ENCODE peak calls at places on chromosomes 1 and 21, in five cellular contexts. L is A549, Q is pancreas, U is aorta, N is left ventricle myocardium inferior. W is an unnamed sample. For H3K4me1, the result is how much of the 10 kb centered on the place peaks cover.

GRCh38 chr1:204513117-204513716 is 3.0 kb upstream of the MDM4 start:
- DNase-seq in L (no peak), Q (no peak), U (peak), N (no peak), W (peak)

GRCh38 chr1:203287109-203287893 is 18.0 kb upstream of the BTG2 start:
- DNase-seq in L (no peak), Q (peak), U (peak), N (peak), W (peak)

GRCh38 chr1:223662943-223663342 is 2.6 kb downstream of the CAPN8 start:
- DNase-seq in L (no peak), Q (no peak), U (no peak), N (no peak), W (no peak)

GRCh38 chr21:25956993-25957714 is 213.4 kb downstream of the APP start:
- DNase-seq in L (no peak), Q (no peak), U (no peak), N (no peak), W (no peak)

GRCh38 chr1:93000751-93001175 is 39.5 kb upstream of the DIPK1A start:
- DNase-seq in L (no peak), Q (no peak), U (no peak), N (no peak), W (no peak)

GRCh38 chr21:37974081-37974480 is 57.8 kb upstream of the KCNJ6 start:
- DNase-seq in L (no peak), Q (no peak), U (no peak), N (no peak), W (no peak)

GRCh38 chr1:3433076-3433475 is 21.4 kb upstream of the ARHGEF16 start:
- DNase-seq in L (no peak), Q (no peak), U (peak), N (no peak), W (peak)

GRCh38 chr1:30395631-30396030 is 327.8 kb downstream of the MATN1 start:
- DNase-seq in L (no peak), Q (no peak), U (no peak), N (no peak), W (no peak)

GRCh38 chr1:193013005-193013404 is 46.2 kb downstream of the UCHL5 start:
- DNase-seq in L (no peak), Q (no peak), U (no peak), N (no peak), W (no peak)

GRCh38 chr1:227546055-227546454 is 17.3 kb upstream of the ZNF678 start:
- DNase-seq in L (no peak), Q (no peak), U (no peak), N (no peak), W (no peak)

GRCh38 chr1:20891091-20891490 is 104.0 kb upstream of the HP1BP3 start:
- DNase-seq in L (no peak), Q (no peak), U (no peak), N (no peak), W (no peak)

GRCh38 chr21:25171438-25171837 is 435.8 kb downstream of the MRPL39 start:
- DNase-seq in L (no peak), Q (no peak), U (no peak), N (no peak), W (no peak)

GRCh38 chr1:183652107-183652506 is 1.0 kb downstream of the APOBEC4 start:
- DNase-seq in L (no peak), Q (no peak), U (no peak), N (no peak), W (no peak)

GRCh38 chr1:201807958-201808632 is 20.9 kb upstream of the IPO9 start:
- DNase-seq in L (no peak), Q (no peak), U (no peak), N (peak), W (no peak)

GRCh38 chr1:198169704-198170103 is 12.9 kb downstream of the NEK7 start:
- DNase-seq in L (no peak), Q (no peak), U (no peak), N (no peak), W (no peak)

GRCh38 chr1:204651843-204652421 is 33.6 kb downstream of the LRRN2 start:
- DNase-seq in L (no peak), Q (no peak), U (no peak), N (no peak), W (no peak)

GRCh38 chr1:40640314-40641076 is 25.0 kb downstream of the RIMS3 start:
- DNase-seq in L (no peak), Q (no peak), U (no peak), N (no peak), W (no peak)

GRCh38 chr1:40394456-40395172 is 21.1 kb downstream of the SMAP2 start:
- DNase-seq in L (no peak), Q (no peak), U (no peak), N (no peak), W (no peak)

GRCh38 chr1:17212009-17212408 is 7.1 kb downstream of the PADI1 start:
- DNase-seq in L (no peak), Q (peak), U (no peak), N (no peak), W (no peak)

GRCh38 chr21:35291963-35292627 is 243.0 kb upstream of the RUNX1 start:
- DNase-seq in L (no peak), Q (no peak), U (no peak), N (no peak), W (no peak)

GRCh38 chr1:167450843-167451242 is 67.5 kb downstream of the CD247 start:
- DNase-seq in L (no peak), Q (no peak), U (no peak), N (no peak), W (no peak)

GRCh38 chr1:39625462-39626273 is 13.8 kb downstream of the HEYL start:
- DNase-seq in L (no peak), Q (no peak), U (peak), N (peak), W (peak)

GRCh38 chr1:39392851-39393573 is 98.4 kb upstream of the BMP8A start:
- DNase-seq in L (no peak), Q (no peak), U (no peak), N (no peak), W (no peak)

GRCh38 chr1:43536864-43537358 is 6.2 kb downstream of the PTPRF start:
- DNase-seq in L (no peak), Q (peak), U (no peak), N (no peak), W (no peak)

GRCh38 chr1:222546091-222546490 is 1.8 kb downstream of the HHIPL2 start:
- DNase-seq in L (no peak), Q (no peak), U (no peak), N (no peak), W (no peak)

GRCh38 chr1:151838491-151839412 is 868 bp downstream of the C2CD4D start:
- DNase-seq in L (no peak), Q (peak), U (no peak), N (no peak), W (no peak)

GRCh38 chr1:111204211-111204883 is 3.9 kb upstream of the DENND2D start:
- DNase-seq in L (no peak), Q (peak), U (peak), N (peak), W (peak)

GRCh38 chr1:180598333-180598979 is 33.4 kb upstream of the XPR1 start:
- DNase-seq in L (peak), Q (peak), U (no peak), N (no peak), W (no peak)

GRCh38 chr1:88920845-88921244 is 29.5 kb upstream of the GTF2B start:
- DNase-seq in L (no peak), Q (no peak), U (no peak), N (no peak), W (no peak)

GRCh38 chr1:204711947-204712701 is 26.6 kb upstream of the LRRN2 start:
- DNase-seq in L (no peak), Q (no peak), U (no peak), N (peak), W (no peak)

GRCh38 chr1:152107984-152108898 is 7.0 kb downstream of the TCHH start:
- DNase-seq in L (peak), Q (no peak), U (peak), N (peak), W (no peak)

GRCh38 chr1:3553166-3553939 is 58.0 kb downstream of the MEGF6 start:
- DNase-seq in L (no peak), Q (no peak), U (no peak), N (no peak), W (no peak)

GRCh38 chr21:26098758-26099157 is 71.8 kb downstream of the APP start:
- DNase-seq in L (no peak), Q (no peak), U (no peak), N (no peak), W (no peak)

GRCh38 chr1:245345191-245345884 is 190.6 kb downstream of the KIF26B start:
- DNase-seq in L (no peak), Q (no peak), U (no peak), N (no peak), W (no peak)

GRCh38 chr1:15350151-15350550 is 59.5 kb upstream of the EFHD2 start:
- DNase-seq in L (no peak), Q (no peak), U (no peak), N (no peak), W (no peak)

GRCh38 chr1:151820940-151821339 is 10.7 kb downstream of the RORC start:
- DNase-seq in L (no peak), Q (peak), U (no peak), N (no peak), W (no peak)

GRCh38 chr1:57991289-57991688 is 555.2 kb downstream of the OMA1 start:
- DNase-seq in L (no peak), Q (no peak), U (no peak), N (no peak), W (no peak)

DNA sequence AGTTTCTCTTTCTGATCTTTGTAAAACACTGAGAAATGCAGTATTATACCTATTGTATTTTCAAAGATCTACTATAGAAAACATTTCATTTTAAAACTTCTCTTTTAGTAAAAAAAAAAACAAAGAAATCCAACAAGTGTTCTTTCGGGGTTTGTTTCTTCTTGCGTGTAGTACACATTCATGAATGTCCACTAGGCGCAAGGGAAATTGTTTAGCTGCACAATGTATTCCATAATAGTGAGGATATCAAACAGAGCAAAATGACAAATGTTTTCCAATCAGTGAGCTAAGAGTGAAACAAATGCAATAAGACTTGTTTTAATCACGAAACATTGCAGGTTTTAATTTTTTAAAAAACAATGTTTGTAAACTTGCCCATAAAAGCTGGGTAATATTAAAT is 68.6 kb downstream of the LHX8 start:
- DNase-seq in L (no peak), Q (no peak), U (no peak), N (no peak), W (no peak)
- H3K4me1 ChIP-seq in L (under half), Q (under half), U (under half), N (under half), W (under half)

DNA sequence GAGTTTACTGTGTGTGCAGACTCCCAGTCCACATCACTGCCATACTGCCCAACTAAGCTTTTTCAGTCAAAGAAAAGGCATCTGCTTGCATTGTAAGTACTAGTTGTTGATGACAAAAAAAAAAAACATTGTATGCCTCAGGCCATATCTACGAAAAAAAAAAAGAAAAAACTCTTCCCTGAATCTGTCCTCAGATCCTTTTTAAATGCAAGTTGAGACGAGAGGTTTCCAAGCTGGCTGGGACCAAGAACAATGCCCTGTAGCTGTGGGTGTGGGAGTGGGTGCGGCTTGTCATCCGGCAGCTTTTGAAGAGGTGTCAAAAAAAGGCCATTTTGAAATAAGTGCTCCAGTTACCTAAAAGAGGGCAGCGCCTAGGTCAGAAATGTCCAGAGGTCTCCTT is 29.2 kb upstream of the HHAT start:
- DNase-seq in L (no peak), Q (no peak), U (no peak), N (no peak), W (no peak)
- H3K4me1 ChIP-seq in L (under half), Q (under half), U (under half), N (under half), W (under half)

GRCh38 chr1:23556661-23557470 is 2.4 kb downstream of the ID3 start:
- DNase-seq in L (peak), Q (peak), U (no peak), N (no peak), W (no peak)
- H3K4me1 ChIP-seq in L (half or more), Q (under half), U (under half), N (half or more), W (half or more)

DNA sequence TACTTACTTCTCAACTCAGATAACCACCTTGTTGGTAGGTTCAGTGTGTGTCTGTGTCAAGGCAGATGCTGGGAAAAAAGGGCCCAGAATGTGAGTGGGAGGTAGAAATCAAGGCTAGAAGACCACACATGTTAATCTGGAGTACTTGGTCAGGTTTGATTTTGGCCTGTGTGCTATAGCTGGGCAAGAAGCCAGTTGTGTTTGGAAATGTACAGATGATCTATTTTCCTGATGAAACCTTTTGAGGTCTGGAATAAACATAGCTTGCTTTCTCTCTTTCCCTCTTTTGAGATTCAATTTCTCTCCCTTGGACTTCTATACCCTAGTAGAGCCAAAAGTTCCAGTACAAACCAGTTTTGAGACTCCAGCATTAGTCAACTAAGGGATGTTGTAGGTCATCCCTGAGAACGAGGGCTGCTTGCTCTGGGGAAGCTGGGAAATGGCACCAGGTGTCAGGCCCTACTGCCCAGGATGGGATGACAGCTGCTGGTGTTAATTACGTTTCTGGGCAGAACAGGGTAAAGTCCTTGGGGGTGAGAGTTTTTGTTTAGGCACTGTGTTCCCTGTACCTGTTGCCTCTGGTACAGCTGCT is 15.8 kb downstream of the MAPKAPK2 start:
- DNase-seq in L (no peak), Q (no peak), U (no peak), N (no peak), W (no peak)
- H3K4me1 ChIP-seq in L (under half), Q (under half), U (under half), N (half or more), W (half or more)

DNA sequence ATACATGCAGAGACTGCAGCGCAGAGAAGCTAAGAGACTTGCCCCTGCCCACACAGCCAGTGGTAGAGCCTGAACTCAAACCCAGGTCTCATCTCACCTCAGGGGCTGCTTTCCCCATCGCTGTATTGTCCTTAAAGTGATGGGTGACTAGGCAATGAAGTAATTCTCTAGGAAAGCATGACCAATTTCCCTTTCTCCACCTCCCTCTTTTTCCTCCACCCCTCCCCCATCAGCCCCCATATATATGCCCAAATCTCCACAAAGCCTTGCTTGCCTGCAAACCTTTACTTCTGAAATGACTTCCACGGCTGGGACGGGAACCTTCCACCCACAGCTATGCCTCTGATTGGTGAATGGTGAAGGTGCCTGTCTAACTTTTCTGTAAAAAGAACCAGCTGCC is at the start of gene IL24:
- DNase-seq in L (no peak), Q (no peak), U (no peak), N (no peak), W (no peak)
- H3K4me1 ChIP-seq in L (half or more), Q (under half), U (under half), N (under half), W (under half)

W was measured in lower lobe of right lung.